ENCODE peak calls at places on chromosomes 1 and 21, in nine cellular contexts. W, G, F, Z, P, E, O, H and R are unnamed samples.

GRCh38 chr1:166950156-166950555 is 25.2 kb downstream of the ILDR2 start:
- DNase-seq in O (no peak), Z (no peak), F (peak; percentile 26), W (no peak), G (no peak), P (no peak), E (no peak), H (no peak), R (no peak)

GRCh38 chr21:45123440-45123839 is 49.1 kb downstream of the ADARB1 start:
- DNase-seq in E (no peak), H (no peak), G (no peak), F (no peak), P (no peak), O (no peak), W (no peak), Z (no peak), R (no peak)

GRCh38 chr1:19735419-19736127 is 64.1 kb downstream of the TMCO4 start:
- DNase-seq in O (peak; percentile 83), W (peak; percentile 86), H (peak; percentile 33), P (peak; percentile 74), E (peak; percentile 94), F (no peak), G (peak; percentile 37), Z (no peak), R (no peak)

GRCh38 chr1:110118636-110119396 is 6.6 kb downstream of the UBL4B start:
- DNase-seq in P (no peak), Z (no peak), G (no peak), W (no peak), E (no peak), H (no peak), F (no peak), O (no peak), R (no peak)

GRCh38 chr1:51998701-51999100 is 8.2 kb upstream of the RAB3B start:
- DNase-seq in Z (no peak), H (no peak), E (no peak), G (no peak), P (no peak), F (no peak), W (no peak), O (no peak), R (no peak)

GRCh38 chr1:224430511-224431113 is 4.0 kb downstream of the WDR26 start:
- DNase-seq in G (peak; percentile 74), H (no peak), E (peak; percentile 48), F (peak; percentile 56), W (no peak), Z (peak; percentile 64), O (no peak), P (no peak), R (no peak)

GRCh38 chr1:44542415-44543063 is 131.7 kb downstream of the TMEM53 start:
- DNase-seq in P (no peak), O (no peak), W (no peak), E (no peak), F (no peak), G (no peak), Z (no peak), H (no peak), R (no peak)

GRCh38 chr21:29647353-29647781 is 292.4 kb downstream of the GRIK1 start:
- DNase-seq in Z (no peak), W (no peak), O (peak; percentile 68), P (no peak), E (no peak), F (no peak), G (peak; percentile 87), H (no peak), R (no peak)

GRCh38 chr1:59703226-59703917 is 111.4 kb upstream of the HOOK1 start:
- DNase-seq in F (no peak), O (no peak), H (no peak), W (peak; percentile 61), E (no peak), Z (no peak), G (peak; percentile 79), P (no peak), R (no peak)

DNA sequence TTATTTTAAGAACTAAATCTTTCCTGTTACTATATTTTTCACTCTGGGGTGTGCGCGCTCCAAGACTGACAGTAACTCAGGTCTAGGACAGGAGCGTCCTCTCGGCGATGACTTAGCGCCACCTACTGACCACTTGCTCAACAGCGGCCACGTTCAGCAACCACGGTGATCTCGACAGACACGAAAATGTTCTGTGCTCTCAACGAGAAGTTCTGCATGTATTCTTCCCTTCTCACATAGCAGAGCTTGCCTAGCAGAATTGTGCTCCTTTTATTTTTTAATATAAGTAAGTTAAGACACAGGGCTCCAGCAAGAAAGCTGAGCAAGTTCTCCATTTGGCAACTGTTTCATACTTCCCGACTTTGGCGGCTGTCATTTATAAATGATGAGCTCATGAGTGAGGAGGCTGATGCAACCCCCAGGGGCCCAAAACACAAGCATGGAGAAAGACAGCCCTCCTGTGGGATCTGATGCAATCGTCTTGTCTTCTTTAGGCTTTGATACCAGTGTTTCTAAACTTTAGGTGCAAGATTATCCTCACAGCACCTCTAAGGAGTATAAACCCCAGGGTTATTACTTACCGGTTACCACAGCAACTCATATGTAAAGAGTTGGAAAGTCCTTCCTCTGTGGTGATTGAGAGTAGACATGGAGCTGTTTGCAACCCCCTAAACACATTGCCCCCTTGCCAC is 92.6 kb downstream of the HHIPL2 start:
- DNase-seq in O (peak; percentile 87), F (peak; percentile 75), Z (peak; percentile 81), G (peak; percentile 87), H (peak; percentile 78), W (peak; percentile 79), P (peak; percentile 89), E (peak; percentile 80), R (peak; percentile 51)
- H3K4me3 ChIP-seq in O (peak overlapping the region; percentile 14), F (no peak overlapping the region), Z (no peak overlapping the region), G (no peak overlapping the region), H (no peak overlapping the region), W (no peak overlapping the region), P (peak overlapping the region; percentile 35), E (no peak overlapping the region), R (no peak overlapping the region)

GRCh38 chr1:47179023-47179987 is 10.5 kb downstream of the PDZK1IP1 start:
- DNase-seq in F (peak; percentile 89), Z (peak; percentile 52), W (peak; percentile 72), G (peak; percentile 91), E (peak; percentile 90), P (peak; percentile 95), O (peak; percentile 83), H (peak; percentile 85), R (peak; percentile 33)
- H3K4me3 ChIP-seq in F (no peak overlapping the region), Z (peak overlapping the region; percentile 53), W (peak overlapping the region; percentile 30), G (peak overlapping the region; percentile 44), E (peak overlapping the region; percentile 7), P (peak overlapping the region; percentile 59), O (peak overlapping the region; percentile 61), H (peak overlapping the region; percentile 8), R (peak overlapping the region; percentile 37)

GRCh38 chr21:39001341-39001740 is 181.9 kb downstream of the PSMG1 start:
- DNase-seq in H (no peak), E (no peak), P (peak; percentile 1), G (no peak), Z (no peak), O (no peak), W (no peak), F (no peak), R (no peak)
- H3K4me3 ChIP-seq in H (no peak overlapping the region), E (no peak overlapping the region), P (no peak overlapping the region), G (no peak overlapping the region), Z (no peak overlapping the region), O (no peak overlapping the region), W (no peak overlapping the region), F (no peak overlapping the region), R (no peak overlapping the region)

GRCh38 chr1:41721039-41721438 is 197.7 kb downstream of the HIVEP3 start:
- DNase-seq in F (no peak), P (no peak), E (no peak), O (no peak), H (no peak), W (no peak), Z (peak; percentile 25), G (no peak), R (no peak)
- H3K4me3 ChIP-seq in F (no peak overlapping the region), P (no peak overlapping the region), E (no peak overlapping the region), O (no peak overlapping the region), H (no peak overlapping the region), W (no peak overlapping the region), Z (peak overlapping the region; percentile 32), G (no peak overlapping the region), R (peak overlapping the region; percentile 24)

DNA sequence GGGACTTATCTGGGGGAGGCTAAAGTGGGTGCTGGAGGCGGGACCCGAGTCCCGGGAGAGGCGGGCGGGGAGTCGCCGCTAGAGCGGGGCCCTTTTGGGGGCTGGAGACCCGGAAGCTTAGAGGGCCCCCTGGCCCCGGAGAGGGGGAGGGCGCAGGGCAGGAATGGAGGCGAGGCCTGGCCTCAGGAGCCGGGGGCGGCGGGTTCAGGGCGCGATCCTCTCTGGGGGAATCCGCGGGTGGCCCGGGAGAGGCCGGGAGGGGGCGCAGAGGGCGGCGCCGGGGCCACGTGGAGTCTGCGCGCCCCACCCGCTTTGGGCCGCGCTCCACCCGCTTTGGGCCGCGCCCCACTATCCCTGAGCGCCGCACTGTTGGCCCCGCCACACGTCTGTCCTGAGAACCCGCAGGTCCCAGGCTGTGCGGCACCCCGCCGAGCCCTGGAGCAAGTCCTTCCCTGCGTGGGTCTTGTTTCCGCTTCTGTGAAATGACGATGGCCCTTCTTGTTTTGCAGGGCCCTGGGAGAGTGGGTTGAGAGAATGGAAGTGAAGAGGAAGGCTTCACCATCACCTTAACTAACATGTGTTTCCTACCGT is 84.4 kb downstream of the NKAIN1 start:
- DNase-seq in H (peak; percentile 18), P (peak; percentile 91), F (peak; percentile 80), E (peak; percentile 69), G (peak; percentile 65), Z (peak; percentile 54), O (no peak), W (peak; percentile 38), R (peak; percentile 45)
- H3K4me3 ChIP-seq in H (peak overlapping the region; percentile 69), P (peak overlapping the region; percentile 71), F (peak overlapping the region; percentile 32), E (peak overlapping the region; percentile 87), G (peak overlapping the region; percentile 68), Z (peak overlapping the region; percentile 57), O (peak overlapping the region; percentile 69), W (peak overlapping the region; percentile 65), R (peak overlapping the region; percentile 74)

DNA sequence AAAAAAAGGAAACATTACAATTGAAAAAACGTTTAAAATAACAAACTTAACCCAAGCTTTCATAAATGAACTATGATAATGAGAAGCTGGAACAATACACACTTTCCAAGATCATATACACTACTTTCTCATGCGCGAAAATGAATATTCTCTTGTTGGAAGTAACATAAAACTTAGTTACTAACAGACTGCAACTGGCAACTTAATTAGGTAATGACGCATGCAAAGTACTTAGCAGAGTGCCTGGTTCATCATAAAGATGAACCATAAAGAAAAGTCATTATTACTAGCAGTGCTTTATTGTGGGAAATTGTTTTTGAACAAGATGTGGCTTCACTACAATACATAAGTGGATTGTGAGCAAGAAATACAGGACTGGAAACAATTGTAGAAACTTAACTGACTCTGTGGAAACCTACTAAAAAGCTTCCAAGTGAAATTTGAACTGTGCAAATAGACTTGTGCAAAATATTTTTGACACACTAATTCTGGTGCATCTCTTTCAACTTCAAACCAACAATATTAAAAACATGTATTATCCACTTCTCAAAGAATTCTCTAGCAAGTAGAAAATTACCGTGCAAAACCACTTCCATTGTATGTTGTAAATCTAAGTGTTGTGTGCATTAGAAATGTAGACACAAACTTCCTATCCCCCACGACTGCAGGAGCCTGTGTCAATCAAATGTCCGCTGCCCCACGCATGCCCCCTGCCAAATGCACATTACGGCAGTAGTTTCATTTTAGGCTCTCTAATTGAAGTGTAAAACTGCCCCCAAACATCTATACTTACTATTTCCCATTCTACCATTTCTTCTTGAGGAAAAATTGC is 2.0 kb downstream of the ARHGAP29 start:
- DNase-seq in W (no peak), O (no peak), G (no peak), F (no peak), E (no peak), P (no peak), H (no peak), Z (no peak), R (no peak)
- H3K4me3 ChIP-seq in W (peak overlapping the region; percentile 5), O (peak overlapping the region; percentile 77), G (peak overlapping the region; percentile 55), F (no peak overlapping the region), E (no peak overlapping the region), P (peak overlapping the region; percentile 77), H (peak overlapping the region; percentile 84), Z (no peak overlapping the region), R (no peak overlapping the region)

GRCh38 chr1:162138599-162139397 is 69.3 kb downstream of the NOS1AP start:
- DNase-seq in F (no peak), W (no peak), H (no peak), G (no peak), P (no peak), Z (no peak), E (no peak), O (no peak), R (no peak)
- H3K4me3 ChIP-seq in F (no peak overlapping the region), W (no peak overlapping the region), H (no peak overlapping the region), G (no peak overlapping the region), P (no peak overlapping the region), Z (no peak overlapping the region), E (no peak overlapping the region), O (no peak overlapping the region), R (no peak overlapping the region)